ENCODE peak calls at places on chromosome 16, in four cellular contexts. M, W, H and Y are unnamed samples. For H3K4me1 and H3K9me3, the result is how much of the 10 kb centered on the place peaks cover.

GRCh38 chr16:57607676-57608461 is 20.6 kb upstream of the ADGRG1 start:
- DNase-seq in M (no peak), W (no peak), H (no peak), Y (no peak)

GRCh38 chr16:65890203-65890602 is 476.3 kb upstream of the CDH5 start:
- DNase-seq in M (no peak), W (no peak), H (no peak), Y (no peak)

GRCh38 chr16:57041182-57042156 is 50.9 kb upstream of the CPNE2 start:
- DNase-seq in M (peak), W (no peak), H (no peak), Y (no peak)

GRCh38 chr16:80125677-80126076 is 415.1 kb upstream of the DYNLRB2 start:
- DNase-seq in M (peak), W (peak), H (no peak), Y (no peak)

GRCh38 chr16:59950431-59950830 is 1216.3 kb upstream of the GOT2 start:
- DNase-seq in M (peak), W (no peak), H (no peak), Y (no peak)

GRCh38 chr16:69848635-69849545 is 86.8 kb downstream of the WWP2 start:
- DNase-seq in M (peak), W (peak), H (peak), Y (peak)

GRCh38 chr16:46822270-46822669 is 8.7 kb downstream of the C16orf87 start:
- DNase-seq in M (peak), W (no peak), H (no peak), Y (no peak)

GRCh38 chr16:12719972-12720371 is 83.7 kb downstream of the CPPED1 start:
- DNase-seq in M (no peak), W (no peak), H (no peak), Y (no peak)

GRCh38 chr16:16150117-16150877 is 73.0 kb downstream of the ABCC6 start:
- DNase-seq in M (peak), W (peak), H (no peak), Y (peak)

GRCh38 chr16:73949574-73950348 is 346.9 kb upstream of the PSMD7 start:
- DNase-seq in M (peak), W (no peak), H (no peak), Y (peak)

GRCh38 chr16:69941251-69942098 is 9.7 kb upstream of the CLEC18A start:
- DNase-seq in M (no peak), W (no peak), H (no peak), Y (peak)

GRCh38 chr16:74568961-74569631 is 37.8 kb downstream of the GLG1 start:
- DNase-seq in M (peak), W (no peak), H (no peak), Y (peak)

GRCh38 chr16:78706637-78707036 is 607.2 kb downstream of the WWOX start:
- DNase-seq in M (no peak), W (no peak), H (no peak), Y (no peak)

GRCh38 chr16:10938844-10939648 is 3.2 kb downstream of the DEXI start:
- DNase-seq in M (no peak), W (no peak), H (no peak), Y (no peak)

GRCh38 chr16:85166699-85167588 is 54.7 kb upstream of the CIBAR2 start:
- DNase-seq in M (no peak), W (no peak), H (no peak), Y (no peak)

GRCh38 chr16:85167589-85168537 is 55.6 kb upstream of the CIBAR2 start:
- DNase-seq in M (no peak), W (no peak), H (no peak), Y (no peak)

GRCh38 chr16:85169333-85170065 is 57.2 kb upstream of the CIBAR2 start:
- DNase-seq in M (peak), W (no peak), H (peak), Y (peak)

GRCh38 chr16:85170066-85171003 is 58.1 kb upstream of the CIBAR2 start:
- DNase-seq in M (no peak), W (no peak), H (peak), Y (no peak)

GRCh38 chr16:85168732-85169256 is 56.5 kb upstream of the CIBAR2 start:
- DNase-seq in M (peak), W (peak), H (peak), Y (peak)
- H3K4me1 ChIP-seq in M (under half), W (half or more), H (under half), Y (under half)

GRCh38 chr16:51410125-51410524 is 259.1 kb upstream of the SALL1 start:
- DNase-seq in M (no peak), W (no peak), H (no peak), Y (no peak)

GRCh38 chr16:51409001-51409675 is 258.1 kb upstream of the SALL1 start:
- DNase-seq in M (peak), W (no peak), H (no peak), Y (no peak)

GRCh38 chr16:51408357-51408756 is 257.3 kb upstream of the SALL1 start:
- DNase-seq in M (peak), W (no peak), H (no peak), Y (no peak)

GRCh38 chr16:51407199-51407598 is 256.1 kb upstream of the SALL1 start:
- DNase-seq in M (peak), W (no peak), H (no peak), Y (no peak)

DNA sequence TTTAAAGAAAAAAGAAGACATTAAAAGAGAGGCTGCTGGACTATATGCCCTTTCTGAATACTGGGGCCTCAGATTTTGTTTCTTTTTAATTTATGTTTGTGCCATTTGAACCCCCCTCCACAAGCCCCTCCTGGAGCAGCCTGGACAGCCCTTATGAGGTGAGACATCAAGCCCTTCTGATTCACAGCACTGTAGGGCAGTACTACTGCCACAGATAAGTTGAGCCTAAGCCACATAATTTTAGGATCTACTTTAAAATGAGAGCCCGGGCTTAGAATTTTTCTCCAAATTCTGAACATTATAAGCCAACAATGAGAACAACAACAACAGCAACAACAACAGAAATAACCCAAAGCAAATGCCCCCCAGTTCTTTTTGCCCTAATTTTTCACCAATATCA is 256.9 kb upstream of the SALL1 start:
- DNase-seq in M (peak), W (no peak), H (no peak), Y (no peak)
- H3K4me3 ChIP-seq in M (no peak), W (no peak), H (no peak), Y (no peak)

DNA sequence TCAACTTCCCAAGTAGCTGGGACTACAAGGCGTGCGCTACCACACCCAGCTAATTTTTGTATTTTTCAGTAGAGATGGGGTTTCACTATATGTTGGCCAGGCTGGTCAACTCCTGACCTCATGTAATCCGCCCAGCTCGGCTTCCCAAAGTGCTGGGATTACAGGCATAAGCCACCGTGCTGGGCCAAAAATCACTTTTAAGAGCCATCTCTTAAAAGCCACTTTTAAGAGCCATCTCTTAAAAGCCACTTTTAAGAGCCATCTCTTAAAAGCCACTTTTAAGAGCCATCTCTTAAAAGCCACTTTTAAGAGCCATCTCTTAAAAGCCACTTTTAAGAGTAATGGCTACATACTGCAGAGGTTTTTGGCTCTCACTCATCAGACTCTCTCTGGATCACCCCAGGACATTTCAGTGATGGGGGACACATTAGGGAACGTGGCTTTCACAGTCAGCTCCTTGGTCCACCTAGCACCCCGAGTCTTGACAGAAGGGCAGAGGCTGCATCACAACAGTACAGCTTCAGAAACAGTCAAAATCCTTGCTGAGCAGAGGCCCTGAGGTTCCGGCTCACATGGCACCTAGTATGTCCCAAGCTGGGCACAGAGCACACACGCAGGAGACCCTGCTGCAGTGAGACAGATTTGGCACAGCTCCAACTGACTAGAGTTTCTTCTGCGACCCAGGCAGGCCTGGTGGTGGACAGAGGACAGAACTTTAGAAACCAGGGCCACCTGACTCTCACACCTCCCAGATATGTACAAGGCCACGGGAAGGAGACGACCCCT is 23.6 kb downstream of the RANBP10 start:
- DNase-seq in M (no peak), W (no peak), H (no peak), Y (no peak)
- H3K9me3 ChIP-seq in M (under half), W (under half), H (under half), Y (under half)

GRCh38 chr16:4110065-4110464 is 6.2 kb downstream of the ADCY9 start:
- DNase-seq in M (no peak), W (no peak), H (no peak), Y (no peak)
- H3K4me1 ChIP-seq in M (under half), W (half or more), H (under half), Y (under half)

GRCh38 chr16:88407807-88408206 is 25.0 kb downstream of the ZNF469 start:
- DNase-seq in M (no peak), W (no peak), H (no peak), Y (no peak)

GRCh38 chr16:88405325-88406060 is 22.7 kb downstream of the ZNF469 start:
- DNase-seq in M (peak), W (no peak), H (no peak), Y (peak)

GRCh38 chr16:88407042-88407420 is 24.3 kb downstream of the ZNF469 start:
- DNase-seq in M (no peak), W (no peak), H (no peak), Y (no peak)

GRCh38 chr16:88404769-88405168 is 22.0 kb downstream of the ZNF469 start:
- DNase-seq in M (no peak), W (no peak), H (no peak), Y (no peak)

GRCh38 chr16:88406096-88407041 is 23.6 kb downstream of the ZNF469 start:
- DNase-seq in M (no peak), W (no peak), H (no peak), Y (no peak)
- H3K4me3 ChIP-seq in M (no peak), W (peak), H (no peak), Y (no peak)

DNA sequence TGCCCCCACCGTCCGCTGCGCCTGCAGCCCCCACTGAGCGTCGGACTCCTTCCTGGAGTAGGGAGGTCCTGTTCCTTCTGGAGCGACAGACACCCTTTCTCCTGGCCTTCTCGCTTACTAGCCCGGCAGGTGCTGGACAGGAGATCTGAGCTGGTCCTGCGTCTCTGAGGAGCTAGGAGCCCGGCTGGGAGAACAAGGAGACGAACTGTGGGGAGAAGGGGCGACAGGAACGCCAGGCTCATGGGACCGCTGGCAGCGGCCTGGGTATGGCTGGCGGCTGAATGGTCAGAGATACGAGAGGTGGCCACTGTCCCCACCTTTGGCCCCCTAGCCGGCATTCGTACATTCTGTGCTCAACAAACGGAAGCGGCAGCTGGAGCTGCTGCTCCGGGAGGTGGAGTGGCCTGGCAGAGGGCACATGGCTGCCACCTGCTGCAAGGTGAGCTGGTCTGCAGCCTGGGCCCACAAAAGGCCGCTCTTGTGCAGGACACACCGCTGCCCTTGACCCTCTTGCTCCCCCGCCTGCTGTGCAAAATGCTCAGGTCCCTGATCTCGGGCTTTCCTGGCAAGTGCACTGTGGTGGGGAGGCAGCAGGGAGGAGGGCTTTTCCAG is 2066.7 kb downstream of the TP53TG3F start:
- DNase-seq in M (no peak), W (no peak), H (no peak), Y (no peak)
- H3K9me3 ChIP-seq in M (under half), W (under half), H (under half), Y (under half)